ENCODE peak calls at places on chromosomes 12 and 14, in seven cellular contexts. A, Z, D, B, F, E and O are unnamed samples.

GRCh38 chr12:22765731-22766130 is 140.8 kb downstream of the ETNK1 start:
- ATAC-seq in A (no peak), Z (no peak), D (no peak), B (no peak), F (no peak), E (no peak), O (no peak)

GRCh38 chr12:4719821-4720636 is at the start of gene GALNT8:
- ATAC-seq in A (no peak), Z (no peak), D (no peak), B (no peak), F (no peak), E (no peak), O (no peak)

GRCh38 chr14:104206281-104206904 is 68.0 kb downstream of the KIF26A start:
- ATAC-seq in A (peak), Z (peak), D (no peak), B (peak), F (no peak), E (no peak), O (no peak)

GRCh38 chr12:74235342-74235741 is 302.3 kb upstream of the ATXN7L3B start:
- ATAC-seq in A (no peak), Z (no peak), D (no peak), B (no peak), F (no peak), E (no peak), O (no peak)

GRCh38 chr14:31388687-31389413 is 31.5 kb downstream of the HEATR5A start:
- ATAC-seq in A (no peak), Z (no peak), D (peak), B (no peak), F (no peak), E (no peak), O (peak)

GRCh38 chr14:73789996-73790581 is 61.5 kb upstream of the PTGR2 start:
- ATAC-seq in A (no peak), Z (no peak), D (no peak), B (no peak), F (no peak), E (no peak), O (no peak)

GRCh38 chr12:131280426-131280825 is 326.7 kb downstream of the ADGRD1 start:
- ATAC-seq in A (no peak), Z (no peak), D (no peak), B (no peak), F (no peak), E (no peak), O (no peak)

GRCh38 chr14:104424406-104425072 is 155.0 kb upstream of the C14orf180 start:
- ATAC-seq in A (no peak), Z (no peak), D (no peak), B (no peak), F (no peak), E (no peak), O (no peak)

GRCh38 chr14:59342516-59343484 is 122.4 kb downstream of the GPR135 start:
- ATAC-seq in A (no peak), Z (no peak), D (no peak), B (no peak), F (no peak), E (no peak), O (no peak)

GRCh38 chr12:121649403-121649802 is 20.1 kb downstream of the MORN3 start:
- ATAC-seq in A (no peak), Z (no peak), D (peak), B (no peak), F (no peak), E (no peak), O (no peak)

GRCh38 chr12:96236221-96236822 is 42.1 kb downstream of the ELK3 start:
- ATAC-seq in A (no peak), Z (peak), D (peak), B (no peak), F (peak), E (peak), O (peak)

GRCh38 chr12:95614384-95614982 is 63.2 kb upstream of the USP44 start:
- ATAC-seq in A (no peak), Z (no peak), D (no peak), B (no peak), F (no peak), E (no peak), O (no peak)

GRCh38 chr12:106360400-106360994 is 2.9 kb downstream of the POLR3B start:
- ATAC-seq in A (peak), Z (no peak), D (no peak), B (no peak), F (no peak), E (no peak), O (no peak)